ENCODE peak calls at places on chromosomes 5 and 9, in nine cellular contexts. T, R, Y, F, B, A, L, P and M are unnamed samples.

GRCh38 chr5:110333384-110333783 is 393.1 kb downstream of the TMEM232 start:
- DNase-seq in A (no peak), Y (no peak), L (no peak), R (no peak), T (no peak), B (no peak), P (peak), F (no peak), M (peak)

GRCh38 chr9:110255417-110256141 is 728 bp downstream of the TXN start:
- DNase-seq in T (peak), P (no peak), L (peak), B (peak), R (peak), Y (peak), A (peak), F (peak), M (peak)

GRCh38 chr5:34869256-34869655 is 30.3 kb downstream of the TTC23L start:
- DNase-seq in R (no peak), L (no peak), T (no peak), Y (no peak), A (no peak), P (no peak), B (no peak), F (no peak), M (no peak)

GRCh38 chr5:140267559-140268018 is 35.3 kb downstream of the PFDN1 start:
- DNase-seq in T (no peak), P (no peak), A (peak), F (no peak), L (peak), Y (no peak), R (no peak), B (no peak), M (no peak)

GRCh38 chr5:140107312-140108092 is 6.4 kb upstream of the PURA start:
- DNase-seq in T (peak), F (peak), Y (peak), R (peak), A (peak), B (peak), L (peak), P (peak), M (peak)

GRCh38 chr9:107281164-107281563 is 1.9 kb upstream of the RAD23B start:
- DNase-seq in A (no peak), Y (no peak), P (no peak), R (no peak), L (no peak), B (no peak), T (no peak), F (no peak), M (no peak)

GRCh38 chr9:35790385-35791291 is 753 bp upstream of the NPR2 start:
- DNase-seq in F (peak), R (peak), B (peak), L (peak), P (peak), A (peak), T (peak), Y (peak), M (peak)

GRCh38 chr5:5220896-5221295 is 80.8 kb downstream of the ADAMTS16 start:
- DNase-seq in F (no peak), L (no peak), P (no peak), T (no peak), R (no peak), Y (no peak), B (no peak), A (peak), M (no peak)

GRCh38 chr9:2055203-2055658 is 40.1 kb downstream of the SMARCA2 start:
- DNase-seq in L (peak), Y (no peak), A (no peak), B (no peak), T (no peak), F (no peak), R (no peak), P (no peak), M (no peak)

GRCh38 chr9:109793196-109793595 is 13.2 kb downstream of the PALM2AKAP2 start:
- DNase-seq in F (no peak), L (peak), B (no peak), Y (no peak), R (no peak), A (peak), T (no peak), P (no peak), M (no peak)

DNA sequence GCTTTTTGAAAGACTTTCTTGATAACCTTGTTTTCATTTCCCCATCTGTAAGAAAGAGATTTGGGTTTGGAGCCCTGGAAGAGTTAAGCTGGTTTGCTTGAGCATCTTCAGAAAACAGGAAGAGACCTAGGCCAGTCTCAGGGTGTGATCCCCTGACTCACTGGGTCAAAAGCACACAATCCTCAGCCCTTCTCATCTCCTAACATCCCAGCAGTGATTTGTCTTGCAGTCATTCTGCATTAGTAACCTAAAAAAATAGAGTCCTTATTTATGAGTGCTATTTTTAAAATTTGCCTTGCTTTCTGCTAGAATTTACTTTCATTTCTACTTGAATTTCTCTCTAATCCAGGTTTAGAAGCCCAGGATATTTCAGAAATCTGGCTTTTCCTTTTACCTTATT is 16.4 kb upstream of the ARSB start:
- DNase-seq in B (no peak), Y (no peak), T (no peak), P (no peak), F (no peak), R (no peak), A (peak), L (no peak), M (no peak)
- H3K4me3 ChIP-seq in B (no peak), Y (no peak), T (no peak), P (no peak), F (no peak), R (no peak), A (no peak), L (no peak), M (no peak)

GRCh38 chr9:26789959-26790358 is 102.6 kb downstream of the CAAP1 start:
- DNase-seq in Y (no peak), T (no peak), B (no peak), P (no peak), A (no peak), R (no peak), L (no peak), F (no peak), M (no peak)
- H3K4me3 ChIP-seq in Y (no peak), T (no peak), B (no peak), P (no peak), A (no peak), R (no peak), L (no peak), F (no peak), M (no peak)

DNA sequence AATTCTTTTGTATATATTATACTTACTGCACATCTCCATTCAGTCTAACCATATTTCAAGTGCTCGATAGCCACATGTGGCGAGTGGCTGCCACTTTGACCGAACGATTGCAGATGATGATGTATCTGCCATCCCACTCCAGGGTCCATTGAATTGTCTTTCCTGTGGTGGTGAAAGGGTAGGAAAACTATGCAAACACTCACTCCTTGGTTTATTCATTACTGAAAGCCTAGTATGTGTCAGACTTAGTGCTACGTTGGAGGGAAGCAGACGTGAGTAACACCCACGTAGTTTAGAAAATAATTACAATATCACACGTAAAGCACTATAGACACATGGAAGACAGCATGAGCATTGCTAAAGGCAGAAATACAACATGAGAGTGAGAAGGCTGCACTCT is 353.7 kb downstream of the CSNK1G3 start:
- DNase-seq in R (no peak), B (no peak), T (no peak), F (no peak), P (no peak), A (peak), Y (no peak), L (no peak), M (no peak)
- H3K4me3 ChIP-seq in R (no peak), B (no peak), T (no peak), F (no peak), P (no peak), A (no peak), Y (no peak), L (no peak), M (no peak)

GRCh38 chr5:10353241-10354047 is at the start of gene MARCHF6:
- DNase-seq in L (peak), R (peak), A (peak), F (peak), P (peak), Y (peak), B (peak), T (peak), M (peak)

GRCh38 chr5:10352404-10353240 is 873 bp upstream of the MARCHF6 start:
- DNase-seq in R (no peak), A (no peak), L (peak), F (no peak), Y (no peak), B (no peak), T (peak), P (no peak), M (no peak)

GRCh38 chr5:10354048-10354872 is 765 bp downstream of the MARCHF6 start:
- DNase-seq in R (no peak), A (peak), B (peak), L (peak), T (peak), F (peak), Y (peak), P (peak), M (peak)

GRCh38 chr5:10351199-10351881 is 2.2 kb upstream of the MARCHF6 start:
- DNase-seq in B (no peak), A (no peak), P (no peak), L (peak), T (no peak), Y (no peak), R (no peak), F (no peak), M (no peak)

DNA sequence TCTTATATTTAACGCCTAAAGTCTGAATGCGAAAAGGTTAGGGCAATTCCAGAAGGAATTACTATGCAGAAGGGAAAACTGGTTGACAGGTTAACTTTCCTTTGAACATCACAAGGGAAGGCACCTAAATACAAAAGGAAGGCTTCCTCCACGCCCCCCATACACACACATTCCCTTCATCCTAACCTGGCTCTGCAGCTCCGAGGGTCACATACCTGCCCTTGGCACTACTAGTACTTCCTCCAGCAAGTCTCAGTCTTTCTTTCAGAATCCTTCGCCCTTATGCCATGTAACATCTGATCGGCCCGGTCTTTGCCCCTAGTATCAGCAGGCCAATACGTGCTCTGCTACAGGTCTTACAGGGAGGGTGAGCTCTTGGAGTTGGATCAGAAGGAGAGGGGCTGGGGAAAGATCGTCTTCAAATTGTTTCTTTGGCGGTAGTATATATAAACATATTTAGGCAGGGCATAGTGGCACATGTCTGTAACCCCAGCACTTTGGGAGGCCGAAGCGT is 1.6 kb upstream of the MARCHF6 start:
- DNase-seq in R (no peak), P (no peak), T (no peak), L (no peak), A (no peak), F (no peak), B (no peak), Y (no peak), M (no peak)
- H3K4me3 ChIP-seq in R (no peak), P (no peak), T (no peak), L (no peak), A (no peak), F (no peak), B (no peak), Y (no peak), M (no peak)